ENCODE peak calls at places on chromosomes 13 and 19, in seven cellular contexts. One of them, this sample, is unnamed.

GRCh38 chr19:44690131-44690440 is 8.9 kb upstream of the CEACAM16 start:
- DNase-seq in astrocyte of the spinal cord: no peak
- DNase-seq in AG09309: no peak
- DNase-seq in kidney: no peak
- DNase-seq in body of pancreas: no peak
- DNase-seq in PC-9: no peak
- DNase-seq in ascending aorta: no peak
- DNase-seq in this sample: no peak

GRCh38 chr13:55571237-55571867 is 1569.4 kb upstream of the PRR20A start:
- DNase-seq in astrocyte of the spinal cord: no peak
- DNase-seq in AG09309: no peak
- DNase-seq in kidney: no peak
- DNase-seq in body of pancreas: no peak
- DNase-seq in PC-9: no peak
- DNase-seq in ascending aorta: no peak
- DNase-seq in this sample: no peak

GRCh38 chr19:14113762-14114414 is 3.7 kb downstream of the PRKACA start:
- DNase-seq in astrocyte of the spinal cord: no peak
- DNase-seq in AG09309: no peak
- DNase-seq in kidney: no peak
- DNase-seq in body of pancreas: peak
- DNase-seq in PC-9: peak
- DNase-seq in ascending aorta: no peak
- DNase-seq in this sample: no peak

GRCh38 chr13:97194473-97194872 is 27.7 kb upstream of the MBNL2 start:
- DNase-seq in astrocyte of the spinal cord: peak
- DNase-seq in AG09309: no peak
- DNase-seq in kidney: no peak
- DNase-seq in body of pancreas: no peak
- DNase-seq in PC-9: peak
- DNase-seq in ascending aorta: no peak
- DNase-seq in this sample: peak

GRCh38 chr13:110030394-110030928 is 244.1 kb upstream of the IRS2 start:
- DNase-seq in astrocyte of the spinal cord: no peak
- DNase-seq in AG09309: no peak
- DNase-seq in kidney: no peak
- DNase-seq in body of pancreas: no peak
- DNase-seq in PC-9: no peak
- DNase-seq in ascending aorta: no peak
- DNase-seq in this sample: no peak

GRCh38 chr13:21229241-21230024 is 53.0 kb downstream of the MRPL57 start:
- DNase-seq in astrocyte of the spinal cord: no peak
- DNase-seq in AG09309: no peak
- DNase-seq in kidney: no peak
- DNase-seq in body of pancreas: no peak
- DNase-seq in PC-9: no peak
- DNase-seq in ascending aorta: no peak
- DNase-seq in this sample: no peak

GRCh38 chr13:46170687-46171086 is 11.3 kb downstream of the LCP1 start:
- DNase-seq in astrocyte of the spinal cord: no peak
- DNase-seq in AG09309: no peak
- DNase-seq in kidney: no peak
- DNase-seq in body of pancreas: no peak
- DNase-seq in PC-9: no peak
- DNase-seq in ascending aorta: no peak
- DNase-seq in this sample: no peak

GRCh38 chr19:907183-907853 is 5.7 kb downstream of the R3HDM4 start:
- DNase-seq in astrocyte of the spinal cord: no peak
- DNase-seq in AG09309: no peak
- DNase-seq in kidney: peak
- DNase-seq in body of pancreas: no peak
- DNase-seq in PC-9: no peak
- DNase-seq in ascending aorta: no peak
- DNase-seq in this sample: no peak

GRCh38 chr19:37975071-37975470 is 68.1 kb downstream of the SIPA1L3 start:
- DNase-seq in astrocyte of the spinal cord: no peak
- DNase-seq in AG09309: no peak
- DNase-seq in kidney: no peak
- DNase-seq in body of pancreas: no peak
- DNase-seq in PC-9: no peak
- DNase-seq in ascending aorta: no peak
- DNase-seq in this sample: no peak

GRCh38 chr13:51821666-51822065 is 17.7 kb upstream of the DHRS12 start:
- DNase-seq in astrocyte of the spinal cord: no peak
- DNase-seq in AG09309: no peak
- DNase-seq in kidney: no peak
- DNase-seq in body of pancreas: no peak
- DNase-seq in PC-9: no peak
- DNase-seq in ascending aorta: no peak
- DNase-seq in this sample: no peak

GRCh38 chr13:33092422-33092987 is 76.3 kb downstream of the KL start:
- DNase-seq in astrocyte of the spinal cord: no peak
- DNase-seq in AG09309: no peak
- DNase-seq in kidney: no peak
- DNase-seq in body of pancreas: no peak
- DNase-seq in PC-9: no peak
- DNase-seq in ascending aorta: no peak
- DNase-seq in this sample: peak

GRCh38 chr13:113742000-113742441 is 17.0 kb upstream of the TMEM255B start:
- DNase-seq in astrocyte of the spinal cord: no peak
- DNase-seq in AG09309: no peak
- DNase-seq in kidney: peak
- DNase-seq in body of pancreas: no peak
- DNase-seq in PC-9: peak
- DNase-seq in ascending aorta: no peak
- DNase-seq in this sample: peak

GRCh38 chr13:98785968-98786367 is 33.5 kb upstream of the SLC15A1 start:
- DNase-seq in astrocyte of the spinal cord: no peak
- DNase-seq in AG09309: no peak
- DNase-seq in kidney: no peak
- DNase-seq in body of pancreas: no peak
- DNase-seq in PC-9: no peak
- DNase-seq in ascending aorta: no peak
- DNase-seq in this sample: no peak

GRCh38 chr19:33055718-33056117 is 9.0 kb downstream of the RHPN2 start:
- DNase-seq in astrocyte of the spinal cord: no peak
- DNase-seq in AG09309: no peak
- DNase-seq in kidney: no peak
- DNase-seq in body of pancreas: no peak
- DNase-seq in PC-9: no peak
- DNase-seq in ascending aorta: no peak
- DNase-seq in this sample: peak

GRCh38 chr13:100546713-100547405 is 41.7 kb downstream of the GGACT start:
- DNase-seq in astrocyte of the spinal cord: no peak
- DNase-seq in AG09309: no peak
- DNase-seq in kidney: no peak
- DNase-seq in body of pancreas: no peak
- DNase-seq in PC-9: no peak
- DNase-seq in ascending aorta: no peak
- DNase-seq in this sample: no peak

GRCh38 chr13:21987793-21988192 is 316.9 kb downstream of the FGF9 start:
- DNase-seq in astrocyte of the spinal cord: no peak
- DNase-seq in AG09309: no peak
- DNase-seq in kidney: no peak
- DNase-seq in body of pancreas: no peak
- DNase-seq in PC-9: no peak
- DNase-seq in ascending aorta: no peak
- DNase-seq in this sample: no peak

GRCh38 chr19:37997911-37998344 is 90.9 kb downstream of the SIPA1L3 start:
- DNase-seq in astrocyte of the spinal cord: peak
- DNase-seq in AG09309: peak
- DNase-seq in kidney: no peak
- DNase-seq in body of pancreas: no peak
- DNase-seq in PC-9: no peak
- DNase-seq in ascending aorta: no peak
- DNase-seq in this sample: peak

GRCh38 chr13:85080726-85081125 is 718.5 kb downstream of the SLITRK6 start:
- DNase-seq in astrocyte of the spinal cord: no peak
- DNase-seq in AG09309: no peak
- DNase-seq in kidney: no peak
- DNase-seq in body of pancreas: no peak
- DNase-seq in PC-9: peak
- DNase-seq in ascending aorta: no peak
- DNase-seq in this sample: no peak

GRCh38 chr19:45515081-45515624 is 7.9 kb downstream of the VASP start:
- DNase-seq in astrocyte of the spinal cord: no peak
- DNase-seq in AG09309: no peak
- DNase-seq in kidney: no peak
- DNase-seq in body of pancreas: no peak
- DNase-seq in PC-9: no peak
- DNase-seq in ascending aorta: no peak
- DNase-seq in this sample: no peak

DNA sequence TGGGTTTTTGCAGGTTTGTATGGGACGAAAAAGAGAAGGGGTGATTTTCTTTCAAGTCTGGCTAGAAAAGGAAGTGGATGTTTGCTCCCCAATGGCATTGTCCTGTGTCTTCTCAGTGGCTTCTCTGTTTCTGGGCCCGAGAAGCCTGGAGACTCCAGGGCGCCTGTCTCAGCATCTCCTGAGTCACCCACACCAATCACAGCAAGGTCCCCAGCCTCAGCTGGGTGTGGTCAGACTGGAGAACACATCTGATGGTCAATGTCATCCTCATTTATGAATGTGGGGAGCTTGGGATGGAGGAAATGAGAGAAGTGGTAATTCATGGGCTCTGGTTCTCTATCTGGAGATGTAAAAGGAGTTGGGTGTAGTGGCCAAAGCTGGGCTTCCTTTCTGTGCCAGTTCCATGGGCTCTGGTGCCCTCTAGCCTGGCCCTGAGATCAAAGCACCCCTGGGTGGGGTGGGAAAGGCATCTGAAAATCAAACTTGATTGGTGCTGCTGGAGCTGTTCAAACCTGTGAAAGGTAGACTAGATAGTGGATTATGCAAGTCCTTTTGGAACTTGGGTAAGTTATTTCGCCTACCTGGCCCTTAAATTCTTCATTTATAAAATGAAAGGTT is 13.4 kb downstream of the RASL11A start:
- DNase-seq in astrocyte of the spinal cord: no peak
- DNase-seq in AG09309: no peak
- DNase-seq in kidney: no peak
- DNase-seq in body of pancreas: no peak
- DNase-seq in PC-9: peak
- DNase-seq in ascending aorta: no peak
- DNase-seq in this sample: peak
- TF ChIP-seq CTCF in astrocyte of the spinal cord: peak
- TF ChIP-seq CTCF in AG09309: peak
- TF ChIP-seq CTCF in kidney: peak
- TF ChIP-seq CTCF in body of pancreas: peak
- TF ChIP-seq CTCF in PC-9: peak
- TF ChIP-seq CTCF in ascending aorta: peak
- TF ChIP-seq CTCF in this sample: peak

GRCh38 chr19:10009269-10009665 is 1.0 kb downstream of the COL5A3 start:
- DNase-seq in astrocyte of the spinal cord: peak
- DNase-seq in AG09309: no peak
- DNase-seq in kidney: peak
- DNase-seq in body of pancreas: peak
- DNase-seq in PC-9: no peak
- DNase-seq in ascending aorta: no peak
- DNase-seq in this sample: peak

GRCh38 chr19:10010247-10010691 is at the start of gene COL5A3:
- DNase-seq in astrocyte of the spinal cord: no peak
- DNase-seq in AG09309: no peak
- DNase-seq in kidney: peak
- DNase-seq in body of pancreas: no peak
- DNase-seq in PC-9: no peak
- DNase-seq in ascending aorta: no peak
- DNase-seq in this sample: peak

GRCh38 chr19:10007811-10008211 is 2.5 kb downstream of the COL5A3 start:
- DNase-seq in astrocyte of the spinal cord: peak
- DNase-seq in AG09309: no peak
- DNase-seq in kidney: peak
- DNase-seq in body of pancreas: no peak
- DNase-seq in PC-9: no peak
- DNase-seq in ascending aorta: no peak
- DNase-seq in this sample: peak

GRCh38 chr19:10010939-10011338 is 635 bp upstream of the COL5A3 start:
- DNase-seq in astrocyte of the spinal cord: no peak
- DNase-seq in AG09309: no peak
- DNase-seq in kidney: no peak
- DNase-seq in body of pancreas: no peak
- DNase-seq in PC-9: no peak
- DNase-seq in ascending aorta: no peak
- DNase-seq in this sample: no peak

GRCh38 chr19:10009714-10010224 is 535 bp downstream of the COL5A3 start:
- DNase-seq in astrocyte of the spinal cord: no peak
- DNase-seq in AG09309: no peak
- DNase-seq in kidney: no peak
- DNase-seq in body of pancreas: no peak
- DNase-seq in PC-9: no peak
- DNase-seq in ascending aorta: no peak
- DNase-seq in this sample: peak
- H3K4me3 ChIP-seq in astrocyte of the spinal cord: no peak
- H3K4me3 ChIP-seq in AG09309: peak
- H3K4me3 ChIP-seq in kidney: peak
- H3K4me3 ChIP-seq in body of pancreas: no peak
- H3K4me3 ChIP-seq in PC-9: no peak
- H3K4me3 ChIP-seq in ascending aorta: peak
- H3K4me3 ChIP-seq in this sample: peak

GRCh38 chr13:106471957-106472543 is 63.4 kb downstream of the EFNB2 start:
- DNase-seq in astrocyte of the spinal cord: peak
- DNase-seq in AG09309: peak
- DNase-seq in kidney: no peak
- DNase-seq in body of pancreas: no peak
- DNase-seq in PC-9: peak
- DNase-seq in ascending aorta: peak
- DNase-seq in this sample: peak
- TF ChIP-seq CTCF in astrocyte of the spinal cord: no peak
- TF ChIP-seq CTCF in AG09309: no peak
- TF ChIP-seq CTCF in kidney: no peak
- TF ChIP-seq CTCF in body of pancreas: no peak
- TF ChIP-seq CTCF in PC-9: no peak
- TF ChIP-seq CTCF in ascending aorta: no peak
- TF ChIP-seq CTCF in this sample: no peak

GRCh38 chr19:3027981-3028304 is 1.1 kb downstream of the TLE2 start:
- DNase-seq in astrocyte of the spinal cord: no peak
- DNase-seq in AG09309: no peak
- DNase-seq in kidney: no peak
- DNase-seq in body of pancreas: no peak
- DNase-seq in PC-9: no peak
- DNase-seq in ascending aorta: no peak
- DNase-seq in this sample: no peak
- H3K4me3 ChIP-seq in astrocyte of the spinal cord: no peak
- H3K4me3 ChIP-seq in AG09309: no peak
- H3K4me3 ChIP-seq in kidney: peak
- H3K4me3 ChIP-seq in body of pancreas: no peak
- H3K4me3 ChIP-seq in PC-9: no peak
- H3K4me3 ChIP-seq in ascending aorta: peak
- H3K4me3 ChIP-seq in this sample: no peak

DNA sequence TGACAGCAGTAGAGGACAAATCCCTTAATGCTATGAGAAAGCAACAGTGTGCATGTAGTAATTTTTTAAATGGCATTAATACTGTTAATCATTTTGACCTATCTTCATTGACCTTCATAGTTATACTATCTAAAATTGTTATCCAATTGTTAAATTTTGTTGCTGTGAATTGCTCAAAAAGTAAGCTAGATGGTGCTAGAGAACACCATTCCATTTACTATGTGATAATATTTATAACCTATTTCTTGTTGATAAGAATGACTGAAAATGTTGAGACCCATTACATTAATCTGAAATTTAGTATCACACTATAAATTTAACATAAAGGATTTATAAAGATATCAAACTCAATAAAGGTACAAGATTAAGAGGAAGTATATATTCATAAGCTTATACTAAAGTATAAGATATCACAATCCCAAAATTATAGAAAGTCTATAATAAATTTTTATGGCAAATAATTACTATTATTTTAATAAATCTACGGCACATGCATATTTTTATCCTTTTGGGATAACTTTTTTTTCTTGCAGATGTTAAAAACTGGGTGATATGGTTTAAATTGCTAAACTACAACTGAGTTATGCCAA is 1573.3 kb downstream of the PCDH9 start:
- DNase-seq in astrocyte of the spinal cord: peak
- DNase-seq in AG09309: no peak
- DNase-seq in kidney: no peak
- DNase-seq in body of pancreas: no peak
- DNase-seq in PC-9: no peak
- DNase-seq in ascending aorta: no peak
- DNase-seq in this sample: peak
- TF ChIP-seq CTCF in astrocyte of the spinal cord: peak
- TF ChIP-seq CTCF in AG09309: peak
- TF ChIP-seq CTCF in kidney: no peak
- TF ChIP-seq CTCF in body of pancreas: peak
- TF ChIP-seq CTCF in PC-9: peak
- TF ChIP-seq CTCF in ascending aorta: peak
- TF ChIP-seq CTCF in this sample: peak